ENCODE peak calls at places on chromosomes 11 and 22, in seven cellular contexts. Z, J, X, S, Q, W and F are unnamed samples.

GRCh38 chr11:20597924-20598484 is 1.4 kb upstream of the SLC6A5 start:
- DNase-seq in W (no peak), J (no peak), Z (no peak), S (no peak), Q (no peak), X (no peak), F (no peak)

GRCh38 chr11:110296226-110297081 is at the start of gene RDX:
- DNase-seq in Q (peak; percentile 94), Z (peak; percentile 29), X (peak; percentile 67), W (peak; percentile 52), J (peak; percentile 97), S (no peak), F (peak; percentile 82)

GRCh38 chr11:19715373-19715772 is 2.7 kb downstream of the NAV2 start:
- DNase-seq in X (no peak), J (no peak), S (no peak), Q (no peak), Z (no peak), W (no peak), F (no peak)

GRCh38 chr11:66082936-66083698 is 13.0 kb downstream of the PACS1 start:
- DNase-seq in W (peak; percentile 48), Q (peak; percentile 19), X (no peak), Z (no peak), J (peak; percentile 78), S (no peak), F (no peak)

GRCh38 chr11:77188912-77189491 is 61.0 kb downstream of the MYO7A start:
- DNase-seq in J (no peak), Z (no peak), S (no peak), X (no peak), Q (no peak), W (no peak), F (no peak)

GRCh38 chr11:30016588-30017363 is at the start of gene KCNA4:
- DNase-seq in J (peak; percentile 66), Q (peak; percentile 38), S (no peak), X (no peak), W (no peak), Z (no peak), F (no peak)

GRCh38 chr11:17574799-17575144 is 27.7 kb downstream of the OTOG start:
- DNase-seq in Q (no peak), X (no peak), Z (no peak), W (no peak), S (no peak), J (no peak), F (no peak)

GRCh38 chr11:13761250-13761649 is 92.8 kb downstream of the FAR1 start:
- DNase-seq in J (no peak), Q (no peak), W (no peak), Z (no peak), S (no peak), X (no peak), F (no peak)

GRCh38 chr11:2839395-2839941 is 46.1 kb downstream of the CDKN1C start:
- DNase-seq in J (peak; percentile 86), W (peak; percentile 38), S (no peak), Q (no peak), Z (no peak), X (no peak), F (no peak)

GRCh38 chr11:107929611-107930200 is 1.5 kb downstream of the RAB39A start:
- DNase-seq in X (no peak), J (peak; percentile 44), Z (no peak), W (no peak), S (no peak), Q (no peak), F (no peak)

GRCh38 chr11:86172894-86173293 is 71.7 kb upstream of the EED start:
- DNase-seq in X (no peak), Q (peak; percentile 32), W (no peak), J (no peak), S (no peak), Z (no peak), F (no peak)

GRCh38 chr22:40322061-40322460 is 24.2 kb upstream of the ADSL start:
- DNase-seq in Q (no peak), J (no peak), X (no peak), W (no peak), S (no peak), Z (no peak), F (no peak)

GRCh38 chr11:100581318-100581717 is 105.8 kb upstream of the ARHGAP42 start:
- DNase-seq in X (no peak), S (no peak), Z (no peak), Q (no peak), J (no peak), W (no peak), F (no peak)

GRCh38 chr11:105609341-105609781 is 512 bp upstream of the GRIA4 start:
- DNase-seq in W (peak; percentile 8), Q (peak; percentile 10), Z (no peak), S (no peak), J (peak; percentile 59), X (peak; percentile 23), F (peak; percentile 74)

GRCh38 chr11:61960532-61960931 is 6.9 kb downstream of the FTH1 start:
- DNase-seq in Z (no peak), X (no peak), Q (no peak), S (no peak), W (no peak), J (no peak), F (no peak)

GRCh38 chr11:64619811-64620285 is 28.8 kb downstream of the SLC22A12 start:
- DNase-seq in J (peak; percentile 70), S (no peak), X (peak; percentile 42), Z (no peak), W (peak; percentile 41), Q (peak; percentile 63), F (no peak)

GRCh38 chr22:42931421-42932196 is 74.5 kb upstream of the ARFGAP3 start:
- DNase-seq in Z (no peak), W (no peak), X (no peak), J (no peak), S (peak; percentile 79), Q (no peak), F (no peak)

GRCh38 chr11:11569936-11570491 is 51.8 kb downstream of the GALNT18 start:
- DNase-seq in Q (no peak), J (no peak), S (no peak), Z (no peak), W (no peak), X (no peak), F (no peak)

GRCh38 chr11:132427611-132428010 is 1057.2 kb downstream of the NTM start:
- DNase-seq in Z (no peak), J (no peak), W (no peak), Q (no peak), S (no peak), X (no peak), F (no peak)

GRCh38 chr11:72747456-72747855 is 4.8 kb downstream of the ARAP1 start:
- DNase-seq in Q (no peak), J (no peak), X (no peak), W (no peak), S (no peak), Z (no peak), F (no peak)

GRCh38 chr11:121575250-121575962 is 122.6 kb upstream of the SORL1-AS1 start:
- DNase-seq in J (no peak), X (no peak), Q (no peak), S (peak; percentile 74), W (no peak), Z (no peak), F (no peak)

GRCh38 chr11:121578216-121579063 is 125.7 kb upstream of the SORL1-AS1 start:
- DNase-seq in J (no peak), X (no peak), S (no peak), W (no peak), Q (no peak), Z (no peak), F (no peak)

GRCh38 chr11:121577106-121577505 is 124.3 kb upstream of the SORL1-AS1 start:
- DNase-seq in Q (no peak), S (no peak), Z (no peak), W (no peak), X (no peak), J (no peak), F (no peak)

GRCh38 chr11:121575963-121576290 is 123.2 kb upstream of the SORL1-AS1 start:
- DNase-seq in X (no peak), Z (no peak), S (no peak), J (no peak), W (no peak), Q (no peak), F (no peak)

GRCh38 chr11:121576531-121576930 is 123.8 kb upstream of the SORL1-AS1 start:
- DNase-seq in W (no peak), S (peak; percentile 81), J (no peak), Z (no peak), Q (no peak), X (no peak), F (no peak)
- TF ChIP-seq JUND in W (no peak), S (no peak), J (no peak), Z (no peak), Q (no peak), X (no peak), F (no peak)

GRCh38 chr11:75468534-75469340 is 35.7 kb upstream of the KLHL35 start:
- DNase-seq in X (no peak), S (no peak), J (peak; percentile 64), W (no peak), Z (no peak), Q (peak; percentile 66), F (no peak)
- TF ChIP-seq JUND in X (no peak), S (no peak), J (no peak), W (no peak), Z (no peak), Q (peak; percentile 91), F (no peak)

DNA sequence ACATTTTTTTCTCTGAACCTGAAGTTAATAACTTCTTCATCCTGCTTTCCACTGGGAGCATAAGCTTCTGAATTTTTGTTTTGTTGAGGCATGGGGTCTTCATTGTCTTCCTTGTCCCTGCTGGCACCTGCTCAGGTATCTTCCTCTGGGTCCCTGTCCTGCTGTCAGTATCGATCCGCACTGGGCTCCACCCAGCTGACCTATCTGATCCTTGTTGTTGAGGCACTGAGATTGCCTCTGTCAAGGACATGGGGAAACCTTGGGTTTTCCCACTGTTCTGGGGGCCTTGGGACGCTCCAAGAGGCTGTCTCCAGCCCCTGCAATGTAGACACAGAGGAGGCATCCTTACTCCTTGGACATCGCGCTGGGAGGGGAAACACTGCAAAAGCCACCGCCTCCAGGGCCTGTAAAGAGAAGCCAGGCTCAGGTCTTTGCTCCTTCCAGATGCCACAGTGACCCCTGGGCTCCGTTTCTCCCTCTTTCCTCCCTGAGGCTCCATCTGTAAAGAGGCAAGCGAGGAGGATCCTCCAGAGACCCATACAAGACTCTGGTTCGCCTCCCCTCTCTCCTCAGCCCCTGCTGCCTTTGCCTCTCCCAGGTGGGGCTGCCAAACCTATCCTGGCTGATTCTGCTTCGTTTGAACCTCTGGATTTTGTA is 8.6 kb upstream of the RBFOX2 start:
- DNase-seq in S (no peak), Q (no peak), J (no peak), W (no peak), X (no peak), Z (no peak), F (no peak)
- TF ChIP-seq JUND in S (no peak), Q (no peak), J (no peak), W (no peak), X (no peak), Z (no peak), F (no peak)

GRCh38 chr11:103183981-103184592 is 74.9 kb downstream of the DYNC2H1 start:
- DNase-seq in J (no peak), Q (no peak), S (no peak), W (no peak), X (no peak), Z (no peak), F (no peak)
- TF ChIP-seq JUND in J (no peak), Q (no peak), S (no peak), W (no peak), X (no peak), Z (no peak), F (no peak)